ENCODE peak calls at places on chromosomes 4 and X, in four cellular contexts. M, G, B and O are unnamed samples.

GRCh38 chr4:36243355-36244256 is 708 bp downstream of the ARAP2 start:
- DNase-seq in M (no peak), G (peak), B (no peak), O (no peak)

GRCh38 chr4:38106886-38107514 is 146.8 kb downstream of the PTTG2 start:
- DNase-seq in M (no peak), G (no peak), B (no peak), O (no peak)

GRCh38 chrX:68257015-68257414 is 176.3 kb downstream of the OPHN1 start:
- DNase-seq in M (no peak), G (no peak), B (no peak), O (no peak)

GRCh38 chrX:6505960-6506359 is 29.0 kb downstream of the VCX3A start:
- DNase-seq in M (no peak), G (no peak), B (no peak), O (no peak)

GRCh38 chrX:136577562-136577961 is 45.5 kb downstream of the VGLL1 start:
- DNase-seq in M (peak), G (peak), B (peak), O (peak)

GRCh38 chr4:3262208-3263052 is 13.5 kb downstream of the MSANTD1 start:
- DNase-seq in M (peak), G (no peak), B (no peak), O (no peak)

GRCh38 chr4:27094224-27094623 is 233.6 kb downstream of the STIM2 start:
- DNase-seq in M (no peak), G (no peak), B (no peak), O (no peak)

GRCh38 chr4:3035674-3036073 is 38.7 kb downstream of the HTT-AS start:
- DNase-seq in M (no peak), G (no peak), B (no peak), O (no peak)

GRCh38 chrX:21725498-21725897 is 32.4 kb downstream of the SMPX start:
- DNase-seq in M (no peak), G (peak), B (peak), O (peak)

GRCh38 chr4:52932586-52933482 is 70.7 kb downstream of the RASL11B start:
- DNase-seq in M (no peak), G (no peak), B (no peak), O (no peak)

GRCh38 chr4:182015893-182016292 is 227.3 kb upstream of the TENM3 start:
- DNase-seq in M (no peak), G (no peak), B (no peak), O (no peak)

GRCh38 chr4:29708473-29708872 is 1011.7 kb upstream of the PCDH7 start:
- DNase-seq in M (no peak), G (no peak), B (no peak), O (no peak)

GRCh38 chr4:86991998-86992397 is 57.2 kb downstream of the AFF1 start:
- DNase-seq in M (no peak), G (no peak), B (peak), O (no peak)

GRCh38 chr4:161696957-161697356 is 466.8 kb downstream of the FSTL5 start:
- DNase-seq in M (no peak), G (no peak), B (no peak), O (no peak)

GRCh38 chr4:4640692-4641091 is 98.8 kb upstream of the STX18 start:
- DNase-seq in M (peak), G (no peak), B (no peak), O (peak)

GRCh38 chr4:46484881-46485280 is 95.0 kb upstream of the GABRA2 start:
- DNase-seq in M (no peak), G (no peak), B (no peak), O (no peak)

GRCh38 chrX:30665471-30665870 is 12.2 kb downstream of the GK start:
- DNase-seq in M (no peak), G (no peak), B (no peak), O (no peak)

GRCh38 chr4:52032005-52032404 is 6.1 kb downstream of the SGCB start:
- DNase-seq in M (no peak), G (no peak), B (no peak), O (no peak)

GRCh38 chr4:188728359-188728758 is 589.1 kb downstream of the TRIML1 start:
- DNase-seq in M (no peak), G (no peak), B (no peak), O (no peak)

GRCh38 chrX:107537815-107538214 is 88.4 kb downstream of the FRMPD3 start:
- DNase-seq in M (peak), G (peak), B (peak), O (peak)

GRCh38 chr4:99047710-99048109 is 40.9 kb downstream of the ADH5 start:
- DNase-seq in M (no peak), G (no peak), B (no peak), O (no peak)

GRCh38 chrX:120299928-120300327 is 11.3 kb downstream of the TMEM255A start:
- DNase-seq in M (no peak), G (no peak), B (peak), O (peak)

GRCh38 chr4:152944678-152945320 is 8.7 kb downstream of the FHDC1 start:
- DNase-seq in M (no peak), G (no peak), B (no peak), O (no peak)

GRCh38 chr4:71857713-71858451 is 74.0 kb upstream of the GC start:
- DNase-seq in M (peak), G (no peak), B (peak), O (no peak)

GRCh38 chr4:48997962-48998361 is 11.9 kb downstream of the CWH43 start:
- DNase-seq in M (no peak), G (no peak), B (no peak), O (no peak)

DNA sequence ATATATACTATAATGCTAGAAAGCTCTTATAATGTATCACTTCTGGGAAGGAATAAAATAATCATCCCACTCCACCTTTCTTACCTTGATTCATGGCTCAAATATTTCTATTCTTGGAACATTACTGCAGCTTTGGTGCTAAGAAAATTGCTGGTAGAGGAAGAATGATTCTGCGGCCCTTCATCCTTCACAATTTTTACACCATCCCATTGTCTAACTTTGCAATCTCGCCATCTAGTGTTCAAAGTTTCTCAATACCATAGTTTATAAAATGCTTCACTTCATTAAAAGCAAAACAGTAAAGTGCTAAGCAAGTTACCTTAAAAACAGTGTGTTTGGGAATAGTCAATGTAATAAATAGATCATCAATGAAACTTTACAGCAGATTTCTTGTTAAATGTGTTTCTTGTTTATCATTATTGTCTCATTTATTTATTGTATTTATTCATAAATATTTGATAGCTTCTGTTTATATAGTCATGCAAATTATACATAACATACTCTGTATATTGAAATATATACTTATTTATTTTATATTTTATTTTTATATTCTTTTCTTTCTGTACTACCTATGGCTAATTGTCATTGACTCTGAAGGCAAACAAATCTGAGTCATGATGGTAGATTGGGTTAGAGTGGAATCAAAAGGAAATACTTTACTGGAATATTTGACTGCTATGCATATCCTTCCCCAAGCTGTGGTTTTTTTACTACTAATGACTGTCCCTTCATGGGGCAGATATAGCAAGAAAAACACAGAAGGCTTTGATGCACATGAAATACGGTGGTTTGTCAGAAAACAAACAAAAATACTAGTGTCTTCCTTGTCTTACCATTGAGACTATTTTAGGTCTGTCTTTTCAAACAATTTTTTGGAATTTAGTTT is 390.7 kb downstream of the MAPK10 start:
- DNase-seq in M (no peak), G (peak), B (peak), O (peak)
- TF ChIP-seq HMGXB4 in M (no peak), G (no peak), B (no peak), O (no peak)

DNA sequence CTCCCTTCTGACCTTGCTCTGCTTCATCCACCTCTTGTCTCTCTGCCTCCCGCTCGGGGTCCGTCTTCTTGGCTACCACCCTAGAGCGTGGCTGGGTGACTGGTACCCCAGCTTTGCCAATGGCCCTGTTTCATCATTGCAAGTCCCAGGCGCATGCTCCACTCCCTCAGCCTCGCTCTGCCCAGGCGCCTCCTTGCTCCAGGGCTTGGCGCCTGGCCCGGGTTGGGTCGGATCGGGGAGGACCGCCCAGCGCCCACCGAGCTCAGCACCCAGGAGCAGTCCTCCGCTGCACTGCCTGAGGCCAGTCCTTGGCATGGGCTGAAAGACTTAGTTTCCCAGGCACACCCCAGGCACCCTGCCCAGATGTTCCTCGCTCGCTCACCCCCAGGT is 577 bp downstream of the BGN start:
- DNase-seq in M (no peak), G (no peak), B (no peak), O (no peak)
- TF ChIP-seq HMGXB4 in M (no peak), G (no peak), B (no peak), O (no peak)

DNA sequence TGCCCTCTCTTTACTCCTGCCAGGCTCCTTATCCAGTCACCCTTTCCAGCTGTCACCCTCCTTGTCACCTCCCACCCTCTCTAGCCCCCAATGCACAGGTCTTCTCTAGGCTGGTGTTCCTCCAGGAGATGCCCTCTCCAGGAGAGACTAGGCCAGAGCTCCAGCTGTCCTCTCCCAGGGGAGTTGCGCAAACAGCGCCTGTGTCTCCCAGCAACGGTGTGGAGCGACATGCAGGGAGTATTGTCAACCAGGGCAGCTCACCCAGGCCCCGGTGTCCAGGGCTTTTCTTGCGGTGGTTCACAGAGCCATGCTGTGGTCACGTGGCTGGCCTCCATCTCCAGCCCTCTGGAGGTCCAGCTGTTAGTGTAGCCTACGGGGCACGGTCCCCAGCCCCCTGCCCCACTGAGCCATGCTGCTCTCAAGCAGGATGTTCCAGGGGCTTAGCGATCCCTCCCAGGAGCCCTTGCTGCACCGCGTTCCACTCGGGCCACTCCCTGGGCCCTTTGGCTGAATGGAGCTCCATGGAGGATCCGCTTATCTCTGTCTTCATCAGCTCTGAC is 34.8 kb downstream of the CCNQ start:
- DNase-seq in M (no peak), G (no peak), B (no peak), O (peak)
- TF ChIP-seq HMGXB4 in M (no peak), G (no peak), B (no peak), O (no peak)

GRCh38 chrX:20056704-20057103 is 60.0 kb downstream of the MAP7D2 start:
- DNase-seq in M (no peak), G (no peak), B (no peak), O (no peak)
- TF ChIP-seq HMGXB4 in M (no peak), G (no peak), B (no peak), O (no peak)

DNA sequence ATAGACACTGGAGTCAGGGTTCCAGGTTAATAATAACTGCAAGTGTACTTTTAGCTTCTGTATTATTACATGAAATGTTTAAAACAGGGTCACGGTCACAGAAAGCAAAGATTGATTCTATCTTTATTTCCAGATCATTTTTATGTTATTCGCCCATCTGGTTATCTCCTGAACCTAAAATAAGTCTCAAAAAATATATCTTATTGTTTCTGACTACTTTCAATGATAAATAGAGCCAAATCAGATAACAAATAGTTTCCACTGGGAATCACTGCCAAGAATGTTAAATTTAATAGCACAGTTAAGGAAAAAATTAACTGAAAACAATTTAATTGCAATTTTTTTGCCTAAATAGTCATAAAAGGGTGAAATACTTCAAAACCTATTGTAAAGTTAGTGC is 17.2 kb upstream of the VEGFD start:
- DNase-seq in M (no peak), G (no peak), B (no peak), O (no peak)
- TF ChIP-seq HMGXB4 in M (no peak), G (no peak), B (no peak), O (no peak)